ENCODE peak calls at places on chromosome 3, in seven cellular contexts. K is coronary artery; X is nucleus accumbens; G is effector CD4-positive, alpha-beta T cell; P is islet precursor cell; Q is uterus; B is activated gamma-delta T cell treated with Interleukin-2 at 50 U/mL for 16 hours. L is an unnamed sample.

GRCh38 chr3:169146112-169146665 is 517.3 kb downstream of the MECOM start:
- DNase-seq in B (no peak), K (peak), X (no peak), G (no peak), Q (no peak), P (peak), L (no peak)

GRCh38 chr3:24367216-24367615 is 127.4 kb downstream of the THRB start:
- DNase-seq in B (no peak), K (no peak), Q (no peak), P (no peak), G (no peak), X (no peak), L (no peak)

GRCh38 chr3:189132125-189132744 is 39.5 kb upstream of the TPRG1 start:
- DNase-seq in G (peak), Q (peak), B (peak), K (no peak), P (peak), X (no peak), L (no peak)

GRCh38 chr3:159929181-159929893 is 59.3 kb upstream of the IL12A start:
- DNase-seq in B (no peak), K (no peak), G (no peak), X (no peak), Q (no peak), P (no peak), L (no peak)

GRCh38 chr3:152477422-152477821 is 208.7 kb downstream of the MBNL1 start:
- DNase-seq in X (no peak), Q (no peak), B (no peak), G (no peak), P (no peak), K (no peak), L (no peak)

GRCh38 chr3:115550285-115550741 is 73.0 kb upstream of the GAP43 start:
- DNase-seq in X (no peak), B (no peak), P (no peak), Q (no peak), K (no peak), G (no peak), L (no peak)

GRCh38 chr3:27224197-27224596 is 145.0 kb downstream of the NEK10 start:
- DNase-seq in K (no peak), Q (no peak), P (no peak), X (no peak), G (no peak), B (no peak), L (no peak)

GRCh38 chr3:152524198-152525140 is 255.7 kb downstream of the MBNL1 start:
- DNase-seq in K (no peak), X (no peak), P (no peak), G (peak), Q (no peak), B (peak), L (no peak)

GRCh38 chr3:45795509-45795881 is 841 bp downstream of the SLC6A20 start:
- DNase-seq in X (no peak), B (no peak), Q (no peak), K (peak), G (no peak), P (peak), L (no peak)

GRCh38 chr3:185737020-185737419 is 87.8 kb downstream of the IGF2BP2 start:
- DNase-seq in K (no peak), G (no peak), B (no peak), X (no peak), Q (no peak), P (no peak), L (no peak)

GRCh38 chr3:150469031-150469930 is 61.2 kb downstream of the TSC22D2 start:
- DNase-seq in P (peak), X (no peak), G (no peak), B (no peak), K (no peak), Q (peak), L (no peak)

GRCh38 chr3:139561428-139561827 is 21.9 kb upstream of the RBP1 start:
- DNase-seq in G (no peak), X (no peak), B (no peak), Q (no peak), K (no peak), P (no peak), L (no peak)

GRCh38 chr3:54987719-54988118 is 59.9 kb upstream of the LRTM1 start:
- DNase-seq in G (no peak), Q (no peak), B (no peak), X (no peak), P (peak), K (no peak), L (no peak)

GRCh38 chr3:159458010-159458409 is 530.6 kb upstream of the IL12A start:
- DNase-seq in K (no peak), X (no peak), Q (no peak), B (no peak), G (no peak), P (peak), L (no peak)